ENCODE peak calls at places on chromosomes 16 and 17, in four cellular contexts. V is OCI-LY7, R is neural progenitor cell, S is thoracic aorta. M is an unnamed sample.

GRCh38 chr16:49651226-49651625 is 204.7 kb downstream of the ZNF423 start:
- DNase-seq in V (no peak), R (no peak), S (no peak), M (no peak)

GRCh38 chr17:64200080-64201042 is 62.7 kb downstream of the TEX2 start:
- DNase-seq in V (no peak), R (no peak), S (no peak), M (no peak)

GRCh38 chr17:55159251-55159650 is 105.5 kb upstream of the HLF start:
- DNase-seq in V (no peak), R (no peak), S (no peak), M (no peak)

GRCh38 chr17:4090898-4091297 is 51.9 kb downstream of the ZZEF1 start:
- DNase-seq in V (no peak), R (no peak), S (no peak), M (no peak)

GRCh38 chr16:50814541-50814940 is 72.7 kb downstream of the CYLD start:
- DNase-seq in V (no peak), R (no peak), S (no peak), M (no peak)

GRCh38 chr17:10469459-10469858 is at the start of gene MYH4:
- DNase-seq in V (no peak), R (no peak), S (no peak), M (no peak)

GRCh38 chr17:69605571-69605970 is 191.1 kb downstream of the MAP2K6 start:
- DNase-seq in V (no peak), R (no peak), S (no peak), M (no peak)

GRCh38 chr16:49598386-49599170 is 225.0 kb downstream of the C16orf78 start:
- DNase-seq in V (no peak), R (no peak), S (no peak), M (peak; percentile 46)

GRCh38 chr17:57195790-57196460 is 60.4 kb upstream of the MSI2 start:
- DNase-seq in V (no peak), R (no peak), S (no peak), M (no peak)

GRCh38 chr16:53967172-53967571 is 263.2 kb downstream of the FTO start:
- DNase-seq in V (no peak), R (no peak), S (no peak), M (no peak)

GRCh38 chr17:57541472-57542394 is 203.4 kb downstream of the CCDC182 start:
- DNase-seq in V (no peak), R (no peak), S (peak; percentile 60), M (peak; percentile 95)

GRCh38 chr16:76386784-76387183 is 109.6 kb downstream of the CNTNAP4 start:
- DNase-seq in V (no peak), R (no peak), S (no peak), M (no peak)

GRCh38 chr16:73048292-73049050 is 543 bp upstream of the ZFHX3 start:
- DNase-seq in V (no peak), R (peak; percentile 86), S (no peak), M (no peak)

GRCh38 chr16:58661199-58661830 is 23.3 kb downstream of the SLC38A7 start:
- DNase-seq in V (peak; percentile 71), R (peak; percentile 79), S (peak; percentile 14), M (peak; percentile 70)

GRCh38 chr16:12773216-12773615 is 30.5 kb downstream of the CPPED1 start:
- DNase-seq in V (no peak), R (no peak), S (no peak), M (no peak)

GRCh38 chr17:61200349-61200735 is 199.3 kb upstream of the TBX2 start:
- DNase-seq in V (no peak), R (no peak), S (no peak), M (no peak)

GRCh38 chr16:855471-855870 is 54.9 kb upstream of the GNG13 start:
- DNase-seq in V (no peak), R (no peak), S (no peak), M (no peak)
- H3K4me1 ChIP-seq in V (no peaks in the 10 kb centered on the region), R (no peaks in the 10 kb centered on the region), S (no peaks in the 10 kb centered on the region), M (no peaks in the 10 kb centered on the region)

DNA sequence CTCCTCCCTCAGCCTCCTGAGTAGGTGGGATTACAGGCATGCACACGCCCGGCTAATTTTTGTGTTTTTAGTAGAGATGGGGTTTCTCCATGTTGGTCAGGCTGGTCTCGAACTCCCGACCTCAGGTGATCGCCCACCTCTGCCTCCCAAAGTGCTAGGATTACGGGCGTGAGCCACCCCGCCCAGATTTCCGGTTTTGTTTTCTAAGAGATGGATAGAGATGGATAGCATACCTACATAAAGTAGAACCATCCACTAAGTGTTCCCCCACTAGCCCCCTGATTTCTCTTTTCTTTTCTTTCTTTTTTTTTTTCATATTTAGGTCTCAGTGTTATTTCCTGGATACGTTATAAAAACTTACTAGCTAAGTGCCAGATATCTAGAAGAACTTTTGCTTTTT is 2.0 kb downstream of the WSB1 start:
- DNase-seq in V (no peak), R (no peak), S (no peak), M (no peak)
- H3K4me3 ChIP-seq in V (peak overlapping the region; percentile 99), R (peak overlapping the region; percentile 89), S (peak overlapping the region; percentile 98), M (peak overlapping the region; percentile 74)

GRCh38 chr17:21286066-21286770 is 1.7 kb downstream of the MAP2K3 start:
- DNase-seq in V (peak; percentile 58), R (peak; percentile 45), S (peak; percentile 96), M (peak; percentile 99)
- H3K4me1 ChIP-seq in V (peaks cover 49% of the 10 kb centered on the region), R (peaks cover 20% of the 10 kb centered on the region), S (peaks cover 50% of the 10 kb centered on the region), M (no peaks in the 10 kb centered on the region)

DNA sequence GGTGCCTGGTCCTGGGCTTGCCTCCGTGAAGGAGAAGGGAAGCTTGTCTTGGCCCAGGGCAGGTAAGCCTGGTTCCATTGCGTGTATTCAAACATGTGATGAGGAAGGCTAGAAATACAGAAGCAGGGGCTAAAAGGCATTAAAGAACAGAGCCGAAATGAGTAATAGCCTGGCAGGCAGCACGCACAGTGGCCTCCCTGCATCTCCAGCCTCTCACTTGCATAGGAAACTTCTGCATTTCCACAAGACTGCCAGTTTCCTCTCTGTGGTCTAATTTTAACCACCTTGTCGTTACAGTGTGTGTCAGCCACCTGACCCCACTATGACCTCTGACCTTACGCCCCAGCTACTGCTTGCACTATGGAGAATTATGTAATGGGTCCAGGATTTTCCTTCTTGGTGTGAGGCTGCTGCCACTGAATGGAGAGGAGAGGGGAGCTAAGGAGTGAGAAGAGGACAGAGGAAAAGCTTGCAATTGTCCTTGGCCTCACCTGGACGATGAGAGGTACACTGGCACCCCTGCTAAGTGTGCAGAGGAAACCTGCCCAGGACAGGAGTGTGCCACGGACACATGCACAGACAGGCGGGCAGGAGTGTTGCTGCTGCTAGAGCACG is 32.8 kb downstream of the HIC1 start:
- DNase-seq in V (peak; percentile 30), R (no peak), S (no peak), M (no peak)
- H3K4me3 ChIP-seq in V (no peak overlapping the region), R (no peak overlapping the region), S (no peak overlapping the region), M (no peak overlapping the region)

GRCh38 chr17:50586421-50587247 is 26.1 kb downstream of the CACNA1G start:
- DNase-seq in V (no peak), R (no peak), S (no peak), M (no peak)

GRCh38 chr17:50584749-50585148 is 24.2 kb downstream of the CACNA1G start:
- DNase-seq in V (no peak), R (no peak), S (no peak), M (no peak)

GRCh38 chr17:50585893-50586292 is 25.4 kb downstream of the CACNA1G start:
- DNase-seq in V (no peak), R (no peak), S (no peak), M (no peak)

GRCh38 chr17:50584116-50584515 is 23.6 kb downstream of the CACNA1G start:
- DNase-seq in V (no peak), R (no peak), S (no peak), M (no peak)

GRCh38 chr17:50585346-50585745 is 24.8 kb downstream of the CACNA1G start:
- DNase-seq in V (no peak), R (no peak), S (no peak), M (no peak)
- H3K4me1 ChIP-seq in V (no peaks in the 10 kb centered on the region), R (peaks cover 27% of the 10 kb centered on the region), S (peaks cover 8% of the 10 kb centered on the region), M (peaks cover 59% of the 10 kb centered on the region)

DNA sequence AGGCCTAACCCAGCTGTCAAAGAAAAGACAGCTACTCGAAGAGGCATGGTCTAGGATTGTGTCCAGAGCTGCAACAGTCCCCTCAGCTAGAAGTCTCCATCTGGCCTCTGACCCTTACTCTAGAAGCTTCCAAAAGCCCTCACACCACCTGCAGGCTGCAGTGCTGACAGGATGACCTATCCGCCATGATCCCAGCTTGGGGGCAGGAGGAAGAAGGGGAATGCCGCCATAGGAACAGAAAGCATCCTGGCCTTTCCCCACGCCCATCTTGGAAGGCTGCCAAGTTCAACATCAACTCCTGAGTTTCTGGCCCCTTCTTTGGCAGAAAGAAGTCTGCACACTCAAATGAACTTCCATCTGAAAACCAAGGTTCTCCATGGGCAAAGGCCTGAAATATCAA is 3.1 kb upstream of the KRT36 start:
- DNase-seq in V (no peak), R (no peak), S (no peak), M (no peak)
- H3K4me3 ChIP-seq in V (no peak overlapping the region), R (no peak overlapping the region), S (no peak overlapping the region), M (no peak overlapping the region)

GRCh38 chr16:67243481-67243880 is 3.8 kb downstream of the FHOD1 start:
- DNase-seq in V (no peak), R (no peak), S (no peak), M (no peak)
- H3K4me1 ChIP-seq in V (peaks cover 59% of the 10 kb centered on the region), R (peaks cover 15% of the 10 kb centered on the region), S (peaks cover 42% of the 10 kb centered on the region), M (peaks cover 74% of the 10 kb centered on the region)

GRCh38 chr16:29926675-29927522 is 873 bp upstream of the KCTD13 start:
- DNase-seq in V (no peak), R (no peak), S (no peak), M (no peak)
- H3K4me3 ChIP-seq in V (peak overlapping the region; percentile 91), R (peak overlapping the region; percentile 78), S (peak overlapping the region; percentile 93), M (peak overlapping the region; percentile 98)

GRCh38 chr17:17928422-17929386 is 43.5 kb downstream of the TOM1L2 start:
- DNase-seq in V (no peak), R (no peak), S (no peak), M (no peak)

GRCh38 chr17:17924857-17925250 is 47.3 kb downstream of the TOM1L2 start:
- DNase-seq in V (no peak), R (no peak), S (no peak), M (no peak)

GRCh38 chr17:17924131-17924856 is 47.9 kb downstream of the TOM1L2 start:
- DNase-seq in V (no peak), R (no peak), S (no peak), M (no peak)

GRCh38 chr17:17926840-17927449 is 45.3 kb downstream of the TOM1L2 start:
- DNase-seq in V (no peak), R (no peak), S (no peak), M (no peak)

DNA sequence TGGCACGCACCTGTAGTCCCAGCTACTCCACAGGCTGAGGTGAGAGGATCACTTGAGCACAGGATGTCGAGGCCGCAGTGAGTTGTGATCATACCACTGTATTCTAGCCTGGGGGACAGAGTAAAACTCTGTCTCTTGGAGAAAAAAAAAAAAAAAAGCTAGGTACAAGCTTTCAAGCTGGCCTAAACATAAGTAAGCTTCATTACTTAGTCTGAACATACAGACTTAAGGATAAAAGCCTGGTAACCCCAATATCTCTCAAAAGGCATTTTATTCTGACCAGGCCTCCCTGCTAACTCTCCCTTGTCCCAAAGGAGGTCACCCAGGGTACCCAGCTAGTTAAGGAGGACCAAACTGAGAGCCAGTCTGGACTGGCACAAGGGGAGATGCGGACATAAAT is 46.2 kb downstream of the TOM1L2 start:
- DNase-seq in V (no peak), R (no peak), S (no peak), M (no peak)
- H3K4me1 ChIP-seq in V (no peaks in the 10 kb centered on the region), R (peaks cover 33% of the 10 kb centered on the region), S (peaks cover 35% of the 10 kb centered on the region), M (no peaks in the 10 kb centered on the region)

M was measured in right atrium auricular region.